ENCODE peak calls at places on chromosome 10, in nine cellular contexts. F is OCI-LY7, Z is breast epithelium, N is heart right ventricle, D is AG04449, C is brain microvascular endothelial cell, J is body of pancreas, V is dorsolateral prefrontal cortex, A is fibroblast of lung. O is an unnamed sample.

GRCh38 chr10:128624656-128625530 is 498.7 kb upstream of the MKI67 start:
- DNase-seq in F (no peak), C (no peak), A (no peak), J (no peak), N (no peak), V (no peak), D (no peak), Z (no peak), O (no peak)

GRCh38 chr10:104657458-104657857 is 16.4 kb downstream of the SORCS3 start:
- DNase-seq in A (no peak), Z (no peak), J (no peak), F (no peak), C (no peak), V (no peak), D (peak; percentile 7), N (no peak), O (no peak)

GRCh38 chr10:78408671-78409472 is 375.2 kb downstream of the RPS24 start:
- DNase-seq in J (peak; percentile 92), V (peak; percentile 36), F (no peak), D (no peak), N (peak; percentile 88), A (peak; percentile 21), Z (peak; percentile 74), C (no peak), O (no peak)

GRCh38 chr10:72525277-72525676 is 100.6 kb downstream of the MICU1 start:
- DNase-seq in V (no peak), Z (no peak), F (no peak), N (no peak), J (no peak), A (no peak), C (peak; percentile 20), D (peak; percentile 23), O (peak; percentile 21)

GRCh38 chr10:33295851-33296250 is 38.6 kb downstream of the NRP1 start:
- DNase-seq in V (no peak), C (no peak), Z (no peak), A (no peak), J (no peak), D (no peak), F (no peak), N (no peak), O (no peak)

GRCh38 chr10:13074562-13075451 is 25.2 kb upstream of the OPTN start:
- DNase-seq in F (peak; percentile 53), N (peak; percentile 63), D (no peak), J (peak; percentile 61), V (peak; percentile 63), C (peak; percentile 62), Z (peak; percentile 39), A (peak; percentile 62), O (peak; percentile 57)

GRCh38 chr10:123257904-123258303 is 103.7 kb downstream of the BUB3 start:
- DNase-seq in J (no peak), Z (no peak), A (no peak), V (no peak), N (no peak), C (no peak), F (no peak), D (no peak), O (no peak)

GRCh38 chr10:25522946-25523608 is 348.3 kb downstream of the GPR158 start:
- DNase-seq in D (no peak), A (no peak), Z (no peak), J (no peak), C (no peak), N (no peak), F (no peak), V (no peak), O (peak; percentile 61)

GRCh38 chr10:23556727-23557440 is 118.0 kb downstream of the OTUD1 start:
- DNase-seq in J (no peak), A (peak; percentile 49), N (no peak), F (no peak), Z (no peak), D (peak; percentile 7), C (peak; percentile 7), V (no peak), O (peak; percentile 82)

GRCh38 chr10:102334106-102334505 is 61.4 kb upstream of the NFKB2 start:
- DNase-seq in F (no peak), A (peak; percentile 41), Z (no peak), D (no peak), J (no peak), V (no peak), C (no peak), N (peak; percentile 51), O (no peak)

GRCh38 chr10:58477122-58477521 is 35.5 kb upstream of the BICC1 start:
- DNase-seq in A (peak; percentile 37), Z (no peak), C (peak; percentile 34), N (peak; percentile 39), V (no peak), J (peak; percentile 10), F (no peak), D (no peak), O (no peak)

GRCh38 chr10:24889636-24890035 is 62.8 kb downstream of the PRTFDC1 start:
- DNase-seq in A (no peak), D (no peak), N (no peak), J (no peak), Z (no peak), V (no peak), F (no peak), C (no peak), O (peak; percentile 65)

GRCh38 chr10:44650576-44651394 is 260.4 kb upstream of the TMEM72 start:
- DNase-seq in A (no peak), J (no peak), F (no peak), V (no peak), N (no peak), Z (peak; percentile 24), C (no peak), D (no peak), O (no peak)

GRCh38 chr10:97542169-97543024 is 30.2 kb upstream of the ANKRD2 start:
- DNase-seq in C (peak; percentile 90), N (peak; percentile 83), V (no peak), J (peak; percentile 68), Z (peak; percentile 74), A (peak; percentile 94), F (no peak), D (peak; percentile 46), O (peak; percentile 96)

GRCh38 chr10:50679149-50679548 is 55.4 kb upstream of the SGMS1 start:
- DNase-seq in D (no peak), J (no peak), Z (no peak), A (no peak), F (no peak), C (no peak), V (no peak), N (no peak), O (no peak)

GRCh38 chr10:17835688-17836087 is 26.5 kb downstream of the MRC1 start:
- DNase-seq in Z (no peak), N (no peak), C (peak; percentile 88), F (no peak), D (peak; percentile 71), V (no peak), J (no peak), A (peak; percentile 56), O (peak; percentile 90)

GRCh38 chr10:49744924-49745605 is 17.1 kb downstream of the OGDHL start:
- DNase-seq in F (no peak), Z (peak; percentile 7), N (no peak), V (no peak), D (no peak), C (no peak), A (no peak), J (no peak), O (no peak)

GRCh38 chr10:102243304-102243703 is 2.0 kb upstream of the PITX3 start:
- DNase-seq in C (peak; percentile 54), D (no peak), A (peak; percentile 43), N (no peak), Z (no peak), V (no peak), F (no peak), J (no peak), O (peak; percentile 86)

GRCh38 chr10:125146791-125147604 is 13.4 kb downstream of the CTBP2 start:
- DNase-seq in N (no peak), C (peak; percentile 85), D (no peak), Z (peak; percentile 45), A (no peak), F (peak; percentile 17), J (peak; percentile 61), V (no peak), O (peak; percentile 86)

GRCh38 chr10:125144209-125144608 is 16.2 kb downstream of the CTBP2 start:
- DNase-seq in Z (no peak), F (no peak), D (no peak), J (no peak), C (no peak), A (no peak), V (no peak), N (no peak), O (no peak)

GRCh38 chr10:125142946-125143345 is 17.4 kb downstream of the CTBP2 start:
- DNase-seq in Z (no peak), J (no peak), C (no peak), F (no peak), D (no peak), N (no peak), A (no peak), V (no peak), O (no peak)

GRCh38 chr10:125145636-125146035 is 14.7 kb downstream of the CTBP2 start:
- DNase-seq in D (no peak), Z (no peak), J (no peak), A (no peak), C (no peak), N (no peak), F (no peak), V (no peak), O (no peak)

GRCh38 chr10:125144693-125145623 is 15.4 kb downstream of the CTBP2 start:
- DNase-seq in A (peak; percentile 63), C (peak; percentile 74), V (no peak), N (peak; percentile 44), Z (no peak), J (no peak), F (peak; percentile 21), D (no peak), O (peak; percentile 59)
- TF ChIP-seq CTCF in A (peak; percentile 64), C (peak; percentile 81), V (peak; percentile 39), N (peak; percentile 36), Z (peak; percentile 43), J (no peak), F (peak; percentile 47), D (peak; percentile 35), O (peak; percentile 62)

GRCh38 chr10:114402871-114403544 is 1.3 kb downstream of the AFAP1L2 start:
- DNase-seq in F (no peak), D (no peak), N (no peak), J (no peak), Z (no peak), V (no peak), C (peak; percentile 30), A (no peak), O (no peak)
- H3K4me3 ChIP-seq in F (no peak overlapping the region), D (peak overlapping the region; percentile 20), N (peak overlapping the region; percentile 68), J (peak overlapping the region; percentile 54), Z (peak overlapping the region; percentile 66), V (peak overlapping the region; percentile 70), C (peak overlapping the region; percentile 33), A (no peak overlapping the region), O (peak overlapping the region; percentile 55)

DNA sequence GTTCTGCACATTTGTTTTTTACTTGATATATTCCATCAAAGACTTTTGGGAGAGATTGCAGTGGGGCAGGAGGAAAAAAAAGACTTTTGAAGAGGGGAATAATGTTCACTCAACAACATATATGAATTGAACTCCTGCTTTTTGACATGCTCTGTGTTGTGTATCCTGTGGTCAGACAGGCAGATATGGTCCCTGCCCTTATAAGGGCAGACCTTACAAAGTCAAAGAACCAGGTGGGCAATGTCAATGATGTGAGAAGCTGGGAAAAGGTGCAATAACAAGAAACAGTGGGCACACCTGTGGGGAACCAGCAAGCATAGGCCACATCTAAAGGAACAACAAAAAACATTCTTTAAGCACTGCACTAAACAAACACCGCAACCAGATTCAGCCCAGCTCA is 8.2 kb downstream of the AIFM2 start:
- DNase-seq in J (no peak), C (no peak), F (no peak), V (no peak), A (no peak), N (no peak), D (no peak), Z (no peak), O (no peak)
- TF ChIP-seq CTCF in J (no peak), C (no peak), F (no peak), V (no peak), A (no peak), N (no peak), D (no peak), Z (no peak), O (no peak)

GRCh38 chr10:112202561-112203241 is 19.1 kb upstream of the GPAM start:
- DNase-seq in A (no peak), F (no peak), C (peak; percentile 22), J (no peak), N (no peak), Z (no peak), D (no peak), V (no peak), O (peak; percentile 78)
- H3K4me3 ChIP-seq in A (no peak overlapping the region), F (no peak overlapping the region), C (no peak overlapping the region), J (no peak overlapping the region), N (no peak overlapping the region), Z (no peak overlapping the region), D (no peak overlapping the region), V (no peak overlapping the region), O (no peak overlapping the region)

O was measured in bronchial epithelial cell.